ENCODE peak calls at places on chromosomes 2 and 18, in ten cellular contexts. Q is M059J; T is foreskin melanocyte; Z is MCF 10A; X is right cardiac atrium; E is lower lobe of right lung; M is stimulated activated effector memory CD8-positive, alpha-beta T cell treated with anti-CD3 and anti-CD28 coated beads, Interleukin-12 subunit alpha, Interleukin-12 subunit beta, amount 100 ng/mL, for 72 hours; J is HFFc6; I is mesendoderm; G is lung microvascular endothelial cell. K is an unnamed sample.

GRCh38 chr2:175097297-175097696 is 70.7 kb downstream of the ATF2 start:
- DNase-seq in J (peak; percentile 85), G (peak; percentile 41), T (no peak), X (no peak), M (no peak), E (no peak), Q (peak; percentile 51), I (no peak), Z (peak; percentile 43), K (no peak)

GRCh38 chr2:10844083-10844482 is 31.5 kb upstream of the PDIA6 start:
- DNase-seq in T (peak; percentile 82), X (peak; percentile 89), E (peak; percentile 86), G (no peak), Q (peak; percentile 48), M (no peak), J (peak; percentile 15), I (peak; percentile 86), Z (peak; percentile 64), K (peak; percentile 88)

GRCh38 chr18:28459587-28459986 is 282.7 kb upstream of the CDH2 start:
- DNase-seq in G (no peak), Z (peak; percentile 61), E (no peak), I (no peak), M (no peak), Q (no peak), J (no peak), T (no peak), X (no peak), K (no peak)

GRCh38 chr2:209331291-209331844 is 92.5 kb upstream of the MAP2 start:
- DNase-seq in T (peak; percentile 47), M (no peak), Z (peak; percentile 45), Q (peak; percentile 47), I (peak; percentile 81), E (no peak), J (peak; percentile 33), G (peak; percentile 60), X (no peak), K (no peak)

GRCh38 chr2:82790277-82791021 is 1668.6 kb downstream of the SUCLG1 start:
- DNase-seq in Q (peak; percentile 81), Z (peak; percentile 35), I (no peak), T (no peak), E (no peak), M (no peak), J (peak; percentile 17), G (peak; percentile 93), X (no peak), K (no peak)

GRCh38 chr18:9135081-9135911 is 1.3 kb upstream of the ANKRD12 start:
- DNase-seq in J (no peak), T (no peak), X (no peak), M (no peak), Q (no peak), Z (no peak), G (no peak), I (no peak), E (no peak), K (peak; percentile 34)

GRCh38 chr2:190563109-190563508 is 28.6 kb upstream of the NEMP2 start:
- DNase-seq in Z (no peak), E (no peak), Q (no peak), I (no peak), M (no peak), T (no peak), G (no peak), J (no peak), X (peak; percentile 42), K (no peak)

GRCh38 chr2:230714122-230714453 is 1.4 kb downstream of the CAB39 start:
- DNase-seq in G (peak; percentile 40), T (peak; percentile 72), Z (peak; percentile 84), I (peak; percentile 80), E (no peak), M (peak; percentile 59), X (no peak), Q (peak; percentile 84), J (peak; percentile 78), K (no peak)

GRCh38 chr18:22405142-22405541 is 12.6 kb downstream of the CTAGE1 start:
- DNase-seq in E (no peak), G (no peak), J (no peak), I (no peak), Z (no peak), T (no peak), Q (no peak), X (no peak), M (no peak), K (no peak)

GRCh38 chr2:126673215-126673614 is 17.3 kb downstream of the GYPC start:
- DNase-seq in M (no peak), Q (no peak), G (no peak), J (no peak), E (no peak), T (no peak), X (no peak), Z (no peak), I (no peak), K (no peak)

GRCh38 chr2:47357475-47357874 is 45.5 kb upstream of the MSH2 start:
- DNase-seq in I (peak; percentile 90), M (no peak), Q (peak; percentile 88), G (peak; percentile 21), Z (peak; percentile 85), T (peak; percentile 32), J (peak; percentile 64), X (no peak), E (no peak), K (no peak)

GRCh38 chr2:160022162-160022561 is 40.3 kb downstream of the PLA2R1 start:
- DNase-seq in T (no peak), J (no peak), Q (no peak), E (no peak), Z (peak; percentile 18), X (no peak), G (no peak), I (peak; percentile 30), M (no peak), K (no peak)

GRCh38 chr2:85705680-85706039 is 11.5 kb downstream of the GNLY start:
- DNase-seq in E (peak; percentile 68), G (peak; percentile 20), J (peak; percentile 65), T (no peak), M (no peak), X (no peak), I (peak; percentile 45), Z (peak; percentile 99), Q (peak; percentile 85), K (no peak)

GRCh38 chr2:64857581-64858471 is 131.4 kb upstream of the SLC1A4 start:
- DNase-seq in M (no peak), Q (no peak), E (no peak), Z (peak; percentile 38), J (no peak), T (no peak), I (no peak), G (no peak), X (peak; percentile 87), K (peak; percentile 70)

GRCh38 chr2:7620255-7620654 is 703.0 kb downstream of the RNF144A start:
- DNase-seq in M (no peak), I (no peak), X (no peak), Z (peak; percentile 42), E (no peak), G (no peak), T (peak; percentile 90), Q (no peak), J (no peak), K (no peak)

GRCh38 chr2:31384351-31384750 is 30.2 kb downstream of the XDH start:
- DNase-seq in Q (peak; percentile 88), E (no peak), T (peak; percentile 5), M (peak; percentile 48), G (no peak), I (peak; percentile 18), J (peak; percentile 83), X (no peak), Z (peak; percentile 89), K (no peak)

GRCh38 chr2:138780451-138780880 is 276 bp upstream of the NXPH2 start:
- DNase-seq in I (peak; percentile 22), M (no peak), J (no peak), Q (peak; percentile 2), Z (no peak), X (peak; percentile 42), G (no peak), T (no peak), E (no peak), K (no peak)

GRCh38 chr2:133936601-133937000 is 317.3 kb upstream of the MGAT5 start:
- DNase-seq in G (no peak), Q (peak; percentile 38), E (no peak), J (peak; percentile 12), M (no peak), I (no peak), T (peak; percentile 8), Z (peak; percentile 16), X (no peak), K (no peak)

GRCh38 chr18:22223263-22223960 is 54.0 kb downstream of the GATA6 start:
- DNase-seq in G (no peak), T (no peak), E (peak; percentile 89), X (peak; percentile 86), Q (peak; percentile 99), I (peak; percentile 68), J (peak; percentile 82), M (peak; percentile 50), Z (peak; percentile 98), K (peak; percentile 83)

GRCh38 chr2:174750923-174751441 is 13.3 kb downstream of the CHRNA1 start:
- DNase-seq in J (no peak), G (no peak), T (no peak), Q (no peak), E (no peak), Z (no peak), M (peak; percentile 75), X (no peak), I (peak; percentile 37), K (no peak)

GRCh38 chr2:48107326-48107925 is 201.1 kb upstream of the FBXO11 start:
- DNase-seq in Q (peak; percentile 97), Z (peak; percentile 97), M (no peak), G (peak; percentile 25), J (peak; percentile 87), X (no peak), E (no peak), T (peak; percentile 81), I (peak; percentile 61), K (no peak)

GRCh38 chr2:28904295-28904694 is 9.8 kb downstream of the WDR43 start:
- DNase-seq in E (no peak), T (peak; percentile 53), X (no peak), J (peak; percentile 61), G (no peak), Z (peak; percentile 36), I (no peak), M (no peak), Q (peak; percentile 58), K (no peak)

GRCh38 chr2:124985210-124985760 is 960.2 kb downstream of the CNTNAP5 start:
- DNase-seq in T (no peak), G (no peak), E (no peak), J (no peak), Z (no peak), I (no peak), M (no peak), X (no peak), Q (peak; percentile 90), K (no peak)